ENCODE peak calls at places on chromosome 3, in eight cellular contexts. One of them, this sample, is unnamed.

GRCh38 chr3:150202696-150203095 is 205.4 kb upstream of the TSC22D2 start:
- DNase-seq in breast epithelium: no peak
- DNase-seq in spleen: no peak
- DNase-seq in sigmoid colon: no peak
- DNase-seq in stomach: no peak
- DNase-seq in Panc1: no peak
- DNase-seq in HCT116: no peak
- DNase-seq in GM23338: peak
- DNase-seq in this sample: peak

GRCh38 chr3:66259721-66260255 is 39.0 kb downstream of the SLC25A26 start:
- DNase-seq in spleen: no peak
- DNase-seq in GM23338: no peak
- DNase-seq in HCT116: no peak
- DNase-seq in breast epithelium: no peak
- DNase-seq in Panc1: no peak
- DNase-seq in sigmoid colon: no peak
- DNase-seq in stomach: no peak
- DNase-seq in this sample: no peak

GRCh38 chr3:31295150-31295765 is 237.5 kb upstream of the STT3B start:
- DNase-seq in GM23338: no peak
- DNase-seq in HCT116: no peak
- DNase-seq in spleen: no peak
- DNase-seq in Panc1: no peak
- DNase-seq in stomach: no peak
- DNase-seq in sigmoid colon: no peak
- DNase-seq in breast epithelium: no peak
- DNase-seq in this sample: no peak

GRCh38 chr3:197227780-197228574 is 70.4 kb downstream of the DLG1 start:
- DNase-seq in Panc1: no peak
- DNase-seq in HCT116: no peak
- DNase-seq in spleen: no peak
- DNase-seq in sigmoid colon: no peak
- DNase-seq in stomach: no peak
- DNase-seq in breast epithelium: no peak
- DNase-seq in GM23338: no peak
- DNase-seq in this sample: no peak

GRCh38 chr3:134212898-134213665 is 37.6 kb downstream of the RYK start:
- DNase-seq in HCT116: peak
- DNase-seq in Panc1: peak
- DNase-seq in GM23338: peak
- DNase-seq in spleen: peak
- DNase-seq in breast epithelium: peak
- DNase-seq in sigmoid colon: peak
- DNase-seq in stomach: peak
- DNase-seq in this sample: peak

GRCh38 chr3:188559069-188559410 is 405.1 kb downstream of the LPP start:
- DNase-seq in HCT116: no peak
- DNase-seq in breast epithelium: no peak
- DNase-seq in sigmoid colon: no peak
- DNase-seq in Panc1: no peak
- DNase-seq in spleen: no peak
- DNase-seq in GM23338: no peak
- DNase-seq in stomach: no peak
- DNase-seq in this sample: no peak

GRCh38 chr3:130242850-130243569 is 102.5 kb upstream of the COL6A5 start:
- DNase-seq in HCT116: no peak
- DNase-seq in breast epithelium: no peak
- DNase-seq in stomach: no peak
- DNase-seq in GM23338: no peak
- DNase-seq in sigmoid colon: no peak
- DNase-seq in Panc1: peak
- DNase-seq in spleen: no peak
- DNase-seq in this sample: no peak

GRCh38 chr3:106275592-106275991 is 406.8 kb upstream of the CBLB start:
- DNase-seq in Panc1: no peak
- DNase-seq in sigmoid colon: no peak
- DNase-seq in GM23338: no peak
- DNase-seq in HCT116: no peak
- DNase-seq in spleen: no peak
- DNase-seq in breast epithelium: no peak
- DNase-seq in stomach: no peak
- DNase-seq in this sample: no peak

GRCh38 chr3:159548675-159549335 is 439.8 kb upstream of the IL12A start:
- DNase-seq in stomach: no peak
- DNase-seq in breast epithelium: no peak
- DNase-seq in GM23338: no peak
- DNase-seq in Panc1: no peak
- DNase-seq in spleen: no peak
- DNase-seq in HCT116: no peak
- DNase-seq in sigmoid colon: no peak
- DNase-seq in this sample: no peak

GRCh38 chr3:142987707-142988106 is 13.7 kb upstream of the U2SURP start:
- DNase-seq in HCT116: no peak
- DNase-seq in sigmoid colon: no peak
- DNase-seq in GM23338: peak
- DNase-seq in stomach: no peak
- DNase-seq in spleen: no peak
- DNase-seq in Panc1: no peak
- DNase-seq in breast epithelium: no peak
- DNase-seq in this sample: no peak

GRCh38 chr3:140898340-140899180 is 43.1 kb upstream of the SLC25A36 start:
- DNase-seq in stomach: no peak
- DNase-seq in HCT116: peak
- DNase-seq in breast epithelium: no peak
- DNase-seq in sigmoid colon: no peak
- DNase-seq in GM23338: peak
- DNase-seq in spleen: no peak
- DNase-seq in Panc1: peak
- DNase-seq in this sample: no peak

GRCh38 chr3:15796771-15797599 is 794 bp downstream of the ANKRD28 start:
- DNase-seq in Panc1: peak
- DNase-seq in GM23338: peak
- DNase-seq in sigmoid colon: no peak
- DNase-seq in breast epithelium: no peak
- DNase-seq in spleen: no peak
- DNase-seq in HCT116: peak
- DNase-seq in stomach: no peak
- DNase-seq in this sample: no peak

GRCh38 chr3:155745795-155746550 is 1.1 kb upstream of the PLCH1 start:
- DNase-seq in GM23338: peak
- DNase-seq in breast epithelium: no peak
- DNase-seq in Panc1: no peak
- DNase-seq in HCT116: peak
- DNase-seq in sigmoid colon: no peak
- DNase-seq in stomach: peak
- DNase-seq in spleen: no peak
- DNase-seq in this sample: no peak

GRCh38 chr3:43958973-43959372 is 268.2 kb downstream of the ABHD5 start:
- DNase-seq in sigmoid colon: no peak
- DNase-seq in HCT116: no peak
- DNase-seq in breast epithelium: no peak
- DNase-seq in GM23338: no peak
- DNase-seq in stomach: no peak
- DNase-seq in spleen: no peak
- DNase-seq in Panc1: no peak
- DNase-seq in this sample: peak

GRCh38 chr3:136634821-136635220 is 117.4 kb downstream of the STAG1 start:
- DNase-seq in HCT116: no peak
- DNase-seq in Panc1: no peak
- DNase-seq in breast epithelium: no peak
- DNase-seq in stomach: no peak
- DNase-seq in sigmoid colon: no peak
- DNase-seq in spleen: no peak
- DNase-seq in GM23338: no peak
- DNase-seq in this sample: no peak

GRCh38 chr3:4805662-4806061 is 173.6 kb upstream of the BHLHE40 start:
- DNase-seq in breast epithelium: no peak
- DNase-seq in spleen: no peak
- DNase-seq in sigmoid colon: no peak
- DNase-seq in Panc1: no peak
- DNase-seq in HCT116: no peak
- DNase-seq in GM23338: no peak
- DNase-seq in stomach: no peak
- DNase-seq in this sample: no peak

GRCh38 chr3:69510481-69511031 is 124.7 kb upstream of the FRMD4B start:
- DNase-seq in stomach: no peak
- DNase-seq in GM23338: no peak
- DNase-seq in spleen: no peak
- DNase-seq in HCT116: no peak
- DNase-seq in sigmoid colon: no peak
- DNase-seq in breast epithelium: no peak
- DNase-seq in Panc1: no peak
- DNase-seq in this sample: no peak
- TF ChIP-seq POLR2AphosphoS5 in stomach: no peak
- TF ChIP-seq POLR2AphosphoS5 in GM23338: no peak
- TF ChIP-seq POLR2AphosphoS5 in spleen: no peak
- TF ChIP-seq POLR2AphosphoS5 in HCT116: no peak
- TF ChIP-seq POLR2AphosphoS5 in sigmoid colon: no peak
- TF ChIP-seq POLR2AphosphoS5 in breast epithelium: no peak
- TF ChIP-seq POLR2AphosphoS5 in Panc1: no peak
- TF ChIP-seq POLR2AphosphoS5 in this sample: no peak

DNA sequence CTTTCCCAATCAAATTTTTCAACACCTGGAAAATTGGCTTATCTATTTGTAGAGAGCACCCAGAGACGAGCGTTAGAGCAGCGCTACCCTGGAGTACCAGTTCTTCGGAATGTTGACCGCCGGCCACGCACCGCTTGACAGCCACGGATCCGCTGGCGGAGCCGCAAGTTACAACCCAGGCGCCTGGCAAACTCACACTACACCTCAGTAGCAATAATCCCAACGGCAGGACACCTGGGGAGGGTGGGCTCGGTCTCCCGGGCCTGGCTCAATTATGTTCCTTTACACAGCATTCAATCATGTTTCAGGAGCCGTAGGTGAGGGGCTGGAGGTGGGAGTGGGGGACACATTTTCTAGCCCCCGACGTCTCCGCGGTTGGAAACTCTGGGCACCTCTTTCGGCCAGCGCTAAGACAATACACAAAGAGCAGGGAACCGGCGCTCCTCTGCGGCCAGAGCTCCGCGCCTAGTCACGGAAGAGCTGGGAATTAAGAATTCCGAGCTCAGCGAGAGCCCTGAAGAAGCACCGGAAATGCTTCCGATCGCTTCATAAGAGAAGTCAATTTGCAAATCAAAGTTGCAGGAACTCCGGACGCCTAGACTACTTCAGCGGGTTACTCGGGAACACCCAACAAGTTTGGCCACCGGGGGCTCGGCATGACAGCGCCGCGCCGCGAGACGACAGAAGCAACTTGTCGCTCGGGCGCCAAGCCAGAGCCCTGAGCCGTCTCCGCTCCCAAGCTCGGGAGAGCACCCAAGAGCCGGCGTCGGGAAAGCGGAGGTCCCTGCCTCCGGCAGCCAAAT is 1.0 kb downstream of the MB21D2 start:
- DNase-seq in breast epithelium: peak
- DNase-seq in Panc1: no peak
- DNase-seq in spleen: peak
- DNase-seq in stomach: peak
- DNase-seq in sigmoid colon: peak
- DNase-seq in GM23338: peak
- DNase-seq in HCT116: no peak
- DNase-seq in this sample: peak
- TF ChIP-seq CTCF in breast epithelium: no peak
- TF ChIP-seq CTCF in Panc1: no peak
- TF ChIP-seq CTCF in spleen: no peak
- TF ChIP-seq CTCF in stomach: no peak
- TF ChIP-seq CTCF in sigmoid colon: no peak
- TF ChIP-seq CTCF in GM23338: no peak
- TF ChIP-seq CTCF in HCT116: no peak
- TF ChIP-seq CTCF in this sample: no peak

DNA sequence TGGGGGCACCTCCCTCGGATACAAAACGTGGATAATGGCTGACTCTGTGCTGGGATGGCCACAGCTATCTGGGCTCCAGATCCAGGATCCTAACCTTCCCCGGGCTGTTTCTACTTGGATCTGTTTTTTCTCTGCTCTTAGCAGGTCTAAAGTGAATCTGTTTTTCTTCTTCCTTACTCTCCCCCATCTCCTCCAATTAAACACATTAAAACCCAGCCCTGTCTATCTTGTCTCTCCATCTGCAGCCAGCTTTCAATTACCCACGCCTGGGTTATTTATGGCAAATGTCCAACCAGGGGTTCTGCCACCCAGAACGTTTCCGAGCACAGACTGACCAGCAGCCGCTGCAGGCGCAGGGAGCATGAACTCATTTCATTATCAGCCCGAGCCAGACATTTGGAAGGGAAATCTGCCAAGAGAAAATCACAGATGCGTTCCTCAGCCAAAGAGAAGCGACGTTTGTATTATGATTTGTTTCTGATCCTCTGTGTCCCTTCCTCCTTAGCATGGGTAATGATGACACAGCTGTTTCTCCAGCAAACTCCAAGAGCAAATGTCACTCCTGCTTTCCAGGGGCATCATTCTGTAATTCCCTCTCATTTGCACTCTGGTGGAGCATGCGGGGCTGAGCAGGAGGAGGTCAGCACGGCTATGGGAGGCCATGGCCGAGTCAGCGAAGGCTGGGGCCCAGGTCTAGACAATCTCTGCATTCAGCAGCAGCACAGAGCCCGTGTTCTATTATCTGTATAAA is 42.0 kb downstream of the UMPS start:
- DNase-seq in HCT116: no peak
- DNase-seq in Panc1: no peak
- DNase-seq in GM23338: no peak
- DNase-seq in sigmoid colon: no peak
- DNase-seq in stomach: no peak
- DNase-seq in breast epithelium: no peak
- DNase-seq in spleen: peak
- DNase-seq in this sample: no peak
- TF ChIP-seq POLR2AphosphoS5 in HCT116: no peak
- TF ChIP-seq POLR2AphosphoS5 in Panc1: no peak
- TF ChIP-seq POLR2AphosphoS5 in GM23338: no peak
- TF ChIP-seq POLR2AphosphoS5 in sigmoid colon: peak
- TF ChIP-seq POLR2AphosphoS5 in stomach: no peak
- TF ChIP-seq POLR2AphosphoS5 in breast epithelium: peak
- TF ChIP-seq POLR2AphosphoS5 in spleen: peak
- TF ChIP-seq POLR2AphosphoS5 in this sample: no peak

GRCh38 chr3:124924741-124925140 is 9.8 kb downstream of the MUC13 start:
- DNase-seq in sigmoid colon: no peak
- DNase-seq in breast epithelium: no peak
- DNase-seq in stomach: no peak
- DNase-seq in spleen: no peak
- DNase-seq in GM23338: no peak
- DNase-seq in HCT116: no peak
- DNase-seq in Panc1: no peak
- DNase-seq in this sample: no peak

GRCh38 chr3:124927454-124928079 is 7.0 kb downstream of the MUC13 start:
- DNase-seq in GM23338: no peak
- DNase-seq in stomach: no peak
- DNase-seq in spleen: no peak
- DNase-seq in HCT116: no peak
- DNase-seq in breast epithelium: no peak
- DNase-seq in sigmoid colon: no peak
- DNase-seq in Panc1: no peak
- DNase-seq in this sample: no peak

GRCh38 chr3:124926426-124927116 is 8.0 kb downstream of the MUC13 start:
- DNase-seq in sigmoid colon: no peak
- DNase-seq in HCT116: no peak
- DNase-seq in Panc1: no peak
- DNase-seq in GM23338: no peak
- DNase-seq in spleen: no peak
- DNase-seq in breast epithelium: no peak
- DNase-seq in stomach: no peak
- DNase-seq in this sample: no peak

GRCh38 chr3:124920718-124921117 is 13.8 kb downstream of the MUC13 start:
- DNase-seq in sigmoid colon: no peak
- DNase-seq in stomach: no peak
- DNase-seq in breast epithelium: peak
- DNase-seq in spleen: no peak
- DNase-seq in GM23338: no peak
- DNase-seq in Panc1: no peak
- DNase-seq in HCT116: no peak
- DNase-seq in this sample: no peak

GRCh38 chr3:124923833-124924232 is 10.7 kb downstream of the MUC13 start:
- DNase-seq in spleen: no peak
- DNase-seq in breast epithelium: no peak
- DNase-seq in HCT116: no peak
- DNase-seq in Panc1: no peak
- DNase-seq in stomach: no peak
- DNase-seq in GM23338: peak
- DNase-seq in sigmoid colon: no peak
- DNase-seq in this sample: no peak
- TF ChIP-seq CTCF in spleen: no peak
- TF ChIP-seq CTCF in breast epithelium: no peak
- TF ChIP-seq CTCF in HCT116: peak
- TF ChIP-seq CTCF in Panc1: no peak
- TF ChIP-seq CTCF in stomach: no peak
- TF ChIP-seq CTCF in GM23338: peak
- TF ChIP-seq CTCF in sigmoid colon: no peak
- TF ChIP-seq CTCF in this sample: no peak

This sample was measured in esophagus muscularis mucosa.